ENCODE peak calls at places on chromosome 1, in ten cellular contexts. R, O, M, Y, V, X, P, L, W and U are unnamed samples.

GRCh38 chr1:87712261-87712674 is 383.6 kb downstream of the LMO4 start:
- DNase-seq in R (no peak), O (no peak), M (no peak), Y (no peak), V (no peak), X (no peak), P (no peak), L (no peak), W (no peak), U (no peak)

GRCh38 chr1:161166669-161167548 is 683 bp downstream of the PPOX start:
- DNase-seq in R (no peak), O (no peak), M (no peak), Y (peak; percentile 31), V (no peak), X (no peak), P (peak; percentile 48), L (no peak), W (no peak), U (no peak)

GRCh38 chr1:86914998-86915736 is 732 bp downstream of the HS2ST1 start:
- DNase-seq in R (peak; percentile 44), O (peak; percentile 30), M (peak; percentile 27), Y (peak; percentile 47), V (peak; percentile 20), X (no peak), P (peak; percentile 59), L (peak; percentile 13), W (peak; percentile 12), U (peak; percentile 53)

GRCh38 chr1:156435551-156436318 is 64.8 kb downstream of the MEF2D start:
- DNase-seq in R (no peak), O (no peak), M (no peak), Y (no peak), V (no peak), X (no peak), P (no peak), L (no peak), W (peak; percentile 34), U (no peak)

GRCh38 chr1:183600136-183600535 is 9.9 kb upstream of the NCF2 start:
- DNase-seq in R (peak; percentile 32), O (peak; percentile 95), M (no peak), Y (no peak), V (no peak), X (peak; percentile 81), P (no peak), L (no peak), W (no peak), U (no peak)

GRCh38 chr1:37149296-37149695 is 115.0 kb upstream of the GRIK3 start:
- DNase-seq in R (no peak), O (peak; percentile 87), M (no peak), Y (no peak), V (no peak), X (no peak), P (no peak), L (no peak), W (no peak), U (no peak)

GRCh38 chr1:209249785-209250441 is 333.6 kb upstream of the CAMK1G start:
- DNase-seq in R (no peak), O (peak; percentile 90), M (no peak), Y (no peak), V (no peak), X (no peak), P (no peak), L (no peak), W (no peak), U (no peak)

GRCh38 chr1:54551891-54552290 is 3.9 kb downstream of the ACOT11 start:
- DNase-seq in R (peak; percentile 2), O (no peak), M (no peak), Y (no peak), V (no peak), X (no peak), P (no peak), L (no peak), W (no peak), U (no peak)

GRCh38 chr1:115980998-115981993 is 5.0 kb downstream of the SLC22A15 start:
- DNase-seq in R (peak; percentile 54), O (no peak), M (no peak), Y (peak; percentile 30), V (no peak), X (peak; percentile 20), P (peak; percentile 59), L (no peak), W (no peak), U (peak; percentile 35)

GRCh38 chr1:161069201-161069685 is 448 bp downstream of the ARHGAP30 start:
- DNase-seq in R (no peak), O (no peak), M (no peak), Y (no peak), V (no peak), X (no peak), P (no peak), L (no peak), W (no peak), U (no peak)

GRCh38 chr1:41517039-41517438 is 32.6 kb upstream of the EDN2 start:
- DNase-seq in R (no peak), O (no peak), M (no peak), Y (no peak), V (no peak), X (no peak), P (no peak), L (no peak), W (no peak), U (no peak)

GRCh38 chr1:40582121-40582520 is 50.7 kb downstream of the ZNF684 start:
- DNase-seq in R (no peak), O (no peak), M (no peak), Y (no peak), V (no peak), X (no peak), P (no peak), L (no peak), W (no peak), U (no peak)

GRCh38 chr1:159932296-159933285 is 7.3 kb upstream of the TAGLN2 start:
- DNase-seq in R (no peak), O (no peak), M (no peak), Y (no peak), V (no peak), X (no peak), P (no peak), L (no peak), W (no peak), U (no peak)

GRCh38 chr1:114153621-114154145 is at the start of gene SYT6:
- DNase-seq in R (no peak), O (no peak), M (no peak), Y (no peak), V (no peak), X (no peak), P (no peak), L (no peak), W (no peak), U (no peak)

GRCh38 chr1:205236526-205236925 is 8.8 kb downstream of the TMCC2 start:
- DNase-seq in R (no peak), O (no peak), M (no peak), Y (no peak), V (no peak), X (no peak), P (no peak), L (no peak), W (no peak), U (no peak)

GRCh38 chr1:226882187-226882586 is 11.8 kb downstream of the PSEN2 start:
- DNase-seq in R (no peak), O (no peak), M (peak; percentile 18), Y (no peak), V (no peak), X (no peak), P (no peak), L (no peak), W (no peak), U (no peak)

GRCh38 chr1:152110860-152111514 is 4.3 kb downstream of the TCHH start:
- DNase-seq in R (peak; percentile 28), O (no peak), M (peak; percentile 29), Y (peak; percentile 48), V (no peak), X (peak; percentile 8), P (peak; percentile 61), L (no peak), W (no peak), U (no peak)

GRCh38 chr1:220991959-220992704 is 112.9 kb downstream of the HLX start:
- DNase-seq in R (no peak), O (no peak), M (no peak), Y (no peak), V (no peak), X (no peak), P (no peak), L (no peak), W (no peak), U (no peak)

GRCh38 chr1:22317231-22317919 is 134.3 kb upstream of the ZBTB40 start:
- DNase-seq in R (no peak), O (no peak), M (no peak), Y (peak; percentile 49), V (no peak), X (no peak), P (peak; percentile 17), L (no peak), W (peak; percentile 48), U (no peak)

GRCh38 chr1:208357663-208358507 is 113.7 kb upstream of the PLXNA2 start:
- DNase-seq in R (no peak), O (no peak), M (no peak), Y (no peak), V (no peak), X (no peak), P (no peak), L (no peak), W (no peak), U (no peak)

GRCh38 chr1:221987860-221988520 is 246.1 kb upstream of the DUSP10 start:
- DNase-seq in R (peak; percentile 64), O (peak; percentile 89), M (no peak), Y (no peak), V (no peak), X (no peak), P (peak; percentile 72), L (no peak), W (no peak), U (peak; percentile 9)

GRCh38 chr1:179953974-179954493 is 576 bp upstream of the CEP350 start:
- DNase-seq in R (peak; percentile 12), O (peak; percentile 45), M (peak; percentile 38), Y (no peak), V (no peak), X (peak; percentile 13), P (peak; percentile 60), L (peak; percentile 7), W (no peak), U (peak; percentile 49)

GRCh38 chr1:154186177-154186576 is 5.7 kb downstream of the TPM3 start:
- DNase-seq in R (peak; percentile 35), O (no peak), M (peak; percentile 69), Y (peak; percentile 70), V (peak; percentile 26), X (no peak), P (peak; percentile 42), L (peak; percentile 36), W (peak; percentile 38), U (peak; percentile 43)

GRCh38 chr1:232335751-232336274 is 294.1 kb downstream of the SIPA1L2 start:
- DNase-seq in R (no peak), O (peak; percentile 93), M (no peak), Y (no peak), V (no peak), X (no peak), P (no peak), L (no peak), W (no peak), U (no peak)

GRCh38 chr1:88851303-88852063 is 39.9 kb downstream of the GTF2B start:
- DNase-seq in R (no peak), O (no peak), M (no peak), Y (no peak), V (no peak), X (no peak), P (no peak), L (no peak), W (no peak), U (no peak)

GRCh38 chr1:178490967-178491366 is 5.8 kb downstream of the CLEC20A start:
- DNase-seq in R (no peak), O (no peak), M (no peak), Y (no peak), V (no peak), X (no peak), P (no peak), L (no peak), W (no peak), U (no peak)

GRCh38 chr1:179038528-179039281 is 13.0 kb downstream of the FAM20B start:
- DNase-seq in R (no peak), O (no peak), M (no peak), Y (no peak), V (no peak), X (no peak), P (no peak), L (no peak), W (no peak), U (no peak)

GRCh38 chr1:218025454-218025853 is 259.6 kb upstream of the RRP15 start:
- DNase-seq in R (no peak), O (no peak), M (no peak), Y (no peak), V (no peak), X (no peak), P (peak; percentile 14), L (no peak), W (no peak), U (no peak)